ENCODE peak calls at places on chromosomes 16 and 17, in four cellular contexts. One of them, this sample, is unnamed.

GRCh38 chr16:67845291-67846062 is 1.3 kb upstream of the NUTF2 start:
- DNase-seq in IMR-90: no peak
- DNase-seq in CD4-positive, alpha-beta T cell: no peak
- DNase-seq in GM13976: no peak
- DNase-seq in this sample: peak

GRCh38 chr17:38322156-38322779 is 21.5 kb downstream of the GPR179 start:
- DNase-seq in IMR-90: peak
- DNase-seq in CD4-positive, alpha-beta T cell: peak
- DNase-seq in GM13976: peak
- DNase-seq in this sample: peak

GRCh38 chr16:13919330-13919682 is 648 bp upstream of the ERCC4 start:
- DNase-seq in IMR-90: peak
- DNase-seq in CD4-positive, alpha-beta T cell: no peak
- DNase-seq in GM13976: peak
- DNase-seq in this sample: peak

GRCh38 chr16:89586853-89587252 is 11.3 kb downstream of the CPNE7 start:
- DNase-seq in IMR-90: no peak
- DNase-seq in CD4-positive, alpha-beta T cell: no peak
- DNase-seq in GM13976: no peak
- DNase-seq in this sample: peak

GRCh38 chr16:89721644-89722391 is 481 bp downstream of the ZNF276 start:
- DNase-seq in IMR-90: peak
- DNase-seq in CD4-positive, alpha-beta T cell: peak
- DNase-seq in GM13976: peak
- DNase-seq in this sample: peak

GRCh38 chr17:28472871-28473497 is 460 bp upstream of the SLC13A2 start:
- DNase-seq in IMR-90: no peak
- DNase-seq in CD4-positive, alpha-beta T cell: no peak
- DNase-seq in GM13976: no peak
- DNase-seq in this sample: no peak

GRCh38 chr16:12291989-12292759 is 315.6 kb downstream of the SNX29 start:
- DNase-seq in IMR-90: no peak
- DNase-seq in CD4-positive, alpha-beta T cell: no peak
- DNase-seq in GM13976: no peak
- DNase-seq in this sample: no peak

GRCh38 chr17:79365361-79365760 is 245.5 kb downstream of the RBFOX3 start:
- DNase-seq in IMR-90: no peak
- DNase-seq in CD4-positive, alpha-beta T cell: no peak
- DNase-seq in GM13976: no peak
- DNase-seq in this sample: no peak

GRCh38 chr17:7922499-7923289 is 6.6 kb upstream of the RNF227 start:
- DNase-seq in IMR-90: peak
- DNase-seq in CD4-positive, alpha-beta T cell: peak
- DNase-seq in GM13976: peak
- DNase-seq in this sample: peak

GRCh38 chr16:70437582-70438324 is 1.1 kb downstream of the ST3GAL2 start:
- DNase-seq in IMR-90: peak
- DNase-seq in CD4-positive, alpha-beta T cell: no peak
- DNase-seq in GM13976: peak
- DNase-seq in this sample: peak

GRCh38 chr17:19533718-19534561 is at the start of gene SLC47A1:
- DNase-seq in IMR-90: no peak
- DNase-seq in CD4-positive, alpha-beta T cell: no peak
- DNase-seq in GM13976: peak
- DNase-seq in this sample: peak

GRCh38 chr17:5881849-5882248 is 188.3 kb upstream of the WSCD1 start:
- DNase-seq in IMR-90: no peak
- DNase-seq in CD4-positive, alpha-beta T cell: no peak
- DNase-seq in GM13976: no peak
- DNase-seq in this sample: no peak

GRCh38 chr16:85750021-85750826 is 672 bp downstream of the C16orf74 start:
- DNase-seq in IMR-90: peak
- DNase-seq in CD4-positive, alpha-beta T cell: no peak
- DNase-seq in GM13976: peak
- DNase-seq in this sample: peak

GRCh38 chr16:57245472-57246113 is 534 bp downstream of the ARL2BP start:
- DNase-seq in IMR-90: no peak
- DNase-seq in CD4-positive, alpha-beta T cell: no peak
- DNase-seq in GM13976: peak
- DNase-seq in this sample: peak

GRCh38 chr16:85174871-85175723 is 62.8 kb upstream of the CIBAR2 start:
- DNase-seq in IMR-90: peak
- DNase-seq in CD4-positive, alpha-beta T cell: no peak
- DNase-seq in GM13976: no peak
- DNase-seq in this sample: no peak

GRCh38 chr16:27365142-27366089 is 36.6 kb upstream of the IL21R start:
- DNase-seq in IMR-90: peak
- DNase-seq in CD4-positive, alpha-beta T cell: no peak
- DNase-seq in GM13976: no peak
- DNase-seq in this sample: peak

GRCh38 chr17:52678211-52678610 is 519.7 kb upstream of the CA10 start:
- DNase-seq in IMR-90: no peak
- DNase-seq in CD4-positive, alpha-beta T cell: no peak
- DNase-seq in GM13976: no peak
- DNase-seq in this sample: no peak

GRCh38 chr17:63086483-63087185 is 120.6 kb downstream of the TANC2 start:
- DNase-seq in IMR-90: no peak
- DNase-seq in CD4-positive, alpha-beta T cell: no peak
- DNase-seq in GM13976: no peak
- DNase-seq in this sample: no peak

GRCh38 chr17:13372432-13372831 is 229.3 kb downstream of the HS3ST3A1 start:
- DNase-seq in IMR-90: no peak
- DNase-seq in CD4-positive, alpha-beta T cell: no peak
- DNase-seq in GM13976: no peak
- DNase-seq in this sample: no peak

GRCh38 chr17:37118738-37119137 is 170.0 kb downstream of the AATF start:
- DNase-seq in IMR-90: no peak
- DNase-seq in CD4-positive, alpha-beta T cell: no peak
- DNase-seq in GM13976: no peak
- DNase-seq in this sample: no peak

GRCh38 chr17:1147664-1148063 is 32.1 kb downstream of the ABR start:
- DNase-seq in IMR-90: peak
- DNase-seq in CD4-positive, alpha-beta T cell: no peak
- DNase-seq in GM13976: no peak
- DNase-seq in this sample: no peak

GRCh38 chr17:31608659-31609254 is 217.3 kb downstream of the RAB11FIP4 start:
- DNase-seq in IMR-90: peak
- DNase-seq in CD4-positive, alpha-beta T cell: no peak
- DNase-seq in GM13976: no peak
- DNase-seq in this sample: no peak

GRCh38 chr16:67539691-67540635 is 11.3 kb downstream of the RIPOR1 start:
- DNase-seq in IMR-90: no peak
- DNase-seq in CD4-positive, alpha-beta T cell: no peak
- DNase-seq in GM13976: no peak
- DNase-seq in this sample: peak

GRCh38 chr16:84500531-84500930 is 3.9 kb downstream of the MEAK7 start:
- DNase-seq in IMR-90: no peak
- DNase-seq in CD4-positive, alpha-beta T cell: no peak
- DNase-seq in GM13976: no peak
- DNase-seq in this sample: no peak

GRCh38 chr17:31272803-31273202 is 24.2 kb downstream of the OMG start:
- DNase-seq in IMR-90: no peak
- DNase-seq in CD4-positive, alpha-beta T cell: no peak
- DNase-seq in GM13976: no peak
- DNase-seq in this sample: no peak

GRCh38 chr16:3188925-3189825 is 1.2 kb downstream of the OR1F1 start:
- DNase-seq in IMR-90: peak
- DNase-seq in CD4-positive, alpha-beta T cell: no peak
- DNase-seq in GM13976: peak
- DNase-seq in this sample: peak

GRCh38 chr16:86298166-86299131 is 211.9 kb upstream of the FOXF1 start:
- DNase-seq in IMR-90: peak
- DNase-seq in CD4-positive, alpha-beta T cell: no peak
- DNase-seq in GM13976: no peak
- DNase-seq in this sample: no peak

GRCh38 chr16:7775072-7775488 is 442.4 kb downstream of the RBFOX1 start:
- DNase-seq in IMR-90: no peak
- DNase-seq in CD4-positive, alpha-beta T cell: no peak
- DNase-seq in GM13976: no peak
- DNase-seq in this sample: no peak

GRCh38 chr17:17264430-17264829 is 16.6 kb downstream of the COPS3 start:
- DNase-seq in IMR-90: no peak
- DNase-seq in CD4-positive, alpha-beta T cell: no peak
- DNase-seq in GM13976: no peak
- DNase-seq in this sample: no peak

GRCh38 chr17:17275991-17276390 is 5.1 kb downstream of the COPS3 start:
- DNase-seq in IMR-90: no peak
- DNase-seq in CD4-positive, alpha-beta T cell: no peak
- DNase-seq in GM13976: no peak
- DNase-seq in this sample: no peak

DNA sequence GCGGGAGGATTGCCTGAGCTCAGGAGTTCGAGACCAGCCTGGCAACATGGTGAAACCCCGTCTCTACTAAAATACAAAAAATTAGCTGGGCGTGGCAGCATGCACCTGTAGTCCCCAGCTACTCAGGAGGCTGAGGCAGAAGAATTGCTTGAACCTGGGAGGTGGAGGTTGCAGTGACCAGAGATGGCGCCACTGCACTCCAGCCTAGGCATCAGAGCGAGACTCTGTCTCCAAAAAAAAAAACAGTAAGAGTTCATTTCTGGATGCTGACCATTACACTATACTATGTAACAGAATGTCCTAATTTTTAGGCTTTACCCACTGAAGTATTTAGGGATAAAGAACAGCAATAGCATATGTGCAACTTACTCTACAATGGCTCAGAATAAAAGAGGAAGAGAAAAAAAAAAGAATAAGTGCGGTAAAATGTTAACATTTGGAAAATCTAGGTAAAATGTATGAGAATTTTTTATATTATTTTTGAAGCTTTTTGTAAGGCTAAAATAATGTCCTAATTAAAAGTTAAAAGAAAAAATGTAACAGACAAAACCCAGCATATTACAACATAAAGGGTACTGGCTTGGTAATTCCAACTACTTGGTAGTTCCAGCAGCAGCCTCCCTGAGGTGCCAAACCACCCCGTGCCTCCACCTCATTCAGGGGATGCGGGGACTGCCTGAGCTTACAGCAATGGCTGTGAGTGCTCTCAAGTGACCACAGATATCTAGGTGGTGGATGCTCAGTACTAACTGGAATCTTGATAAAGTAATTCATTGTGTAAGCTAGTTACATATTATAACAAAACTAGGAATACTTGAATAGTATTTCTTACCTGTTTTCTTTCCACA is 10.9 kb downstream of the COPS3 start:
- DNase-seq in IMR-90: no peak
- DNase-seq in CD4-positive, alpha-beta T cell: no peak
- DNase-seq in GM13976: no peak
- DNase-seq in this sample: peak
- TF ChIP-seq CTCF in IMR-90: no peak
- TF ChIP-seq CTCF in CD4-positive, alpha-beta T cell: no peak
- TF ChIP-seq CTCF in GM13976: peak
- TF ChIP-seq CTCF in this sample: peak

GRCh38 chr17:45812102-45812501 is 28.0 kb downstream of the CRHR1 start:
- DNase-seq in IMR-90: no peak
- DNase-seq in CD4-positive, alpha-beta T cell: no peak
- DNase-seq in GM13976: no peak
- DNase-seq in this sample: no peak
- TF ChIP-seq CTCF in IMR-90: no peak
- TF ChIP-seq CTCF in CD4-positive, alpha-beta T cell: no peak
- TF ChIP-seq CTCF in GM13976: no peak
- TF ChIP-seq CTCF in this sample: no peak

GRCh38 chr17:68431661-68432071 is 25.6 kb downstream of the WIPI1 start:
- DNase-seq in IMR-90: peak
- DNase-seq in CD4-positive, alpha-beta T cell: peak
- DNase-seq in GM13976: peak
- DNase-seq in this sample: peak
- TF ChIP-seq CTCF in IMR-90: peak
- TF ChIP-seq CTCF in CD4-positive, alpha-beta T cell: peak
- TF ChIP-seq CTCF in GM13976: peak
- TF ChIP-seq CTCF in this sample: peak

GRCh38 chr17:2282297-2282873 is 21.2 kb downstream of the SMG6 start:
- DNase-seq in IMR-90: peak
- DNase-seq in CD4-positive, alpha-beta T cell: no peak
- DNase-seq in GM13976: peak
- DNase-seq in this sample: no peak
- TF ChIP-seq CTCF in IMR-90: peak
- TF ChIP-seq CTCF in CD4-positive, alpha-beta T cell: peak
- TF ChIP-seq CTCF in GM13976: peak
- TF ChIP-seq CTCF in this sample: peak

GRCh38 chr17:17931159-17931558 is 41.0 kb downstream of the TOM1L2 start:
- DNase-seq in IMR-90: no peak
- DNase-seq in CD4-positive, alpha-beta T cell: no peak
- DNase-seq in GM13976: no peak
- DNase-seq in this sample: no peak

GRCh38 chr17:17929655-17930380 is 42.4 kb downstream of the TOM1L2 start:
- DNase-seq in IMR-90: peak
- DNase-seq in CD4-positive, alpha-beta T cell: no peak
- DNase-seq in GM13976: no peak
- DNase-seq in this sample: no peak

GRCh38 chr17:17933775-17934174 is 38.4 kb downstream of the TOM1L2 start:
- DNase-seq in IMR-90: peak
- DNase-seq in CD4-positive, alpha-beta T cell: no peak
- DNase-seq in GM13976: no peak
- DNase-seq in this sample: no peak

GRCh38 chr17:17928422-17929386 is 43.5 kb downstream of the TOM1L2 start:
- DNase-seq in IMR-90: no peak
- DNase-seq in CD4-positive, alpha-beta T cell: no peak
- DNase-seq in GM13976: no peak
- DNase-seq in this sample: no peak

DNA sequence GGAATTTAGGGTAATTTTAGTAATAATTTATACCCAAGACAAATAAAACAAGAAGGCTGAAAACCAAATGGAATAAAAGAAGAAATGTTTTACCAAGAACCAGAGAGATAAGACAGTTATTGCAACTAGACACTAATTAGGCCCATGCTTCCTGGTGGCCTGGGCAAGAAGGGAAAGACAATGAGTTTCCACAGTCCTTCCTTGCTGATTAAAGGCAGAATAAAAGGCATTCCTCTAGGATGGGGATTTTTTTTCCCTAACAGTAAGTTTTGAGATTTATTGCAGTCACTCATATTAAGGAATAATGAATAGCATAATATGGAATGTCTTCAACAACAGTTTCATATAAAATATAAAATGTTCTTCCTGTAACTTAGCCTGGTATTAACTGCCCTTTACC is 41.5 kb downstream of the TOM1L2 start:
- DNase-seq in IMR-90: no peak
- DNase-seq in CD4-positive, alpha-beta T cell: no peak
- DNase-seq in GM13976: no peak
- DNase-seq in this sample: no peak
- TF ChIP-seq CTCF in IMR-90: no peak
- TF ChIP-seq CTCF in CD4-positive, alpha-beta T cell: no peak
- TF ChIP-seq CTCF in GM13976: no peak
- TF ChIP-seq CTCF in this sample: no peak

GRCh38 chr17:9162275-9162985 is 141.1 kb downstream of the NTN1 start:
- DNase-seq in IMR-90: no peak
- DNase-seq in CD4-positive, alpha-beta T cell: no peak
- DNase-seq in GM13976: no peak
- DNase-seq in this sample: no peak
- TF ChIP-seq CTCF in IMR-90: no peak
- TF ChIP-seq CTCF in CD4-positive, alpha-beta T cell: no peak
- TF ChIP-seq CTCF in GM13976: no peak
- TF ChIP-seq CTCF in this sample: peak

This sample was measured in activated CD8-positive, alpha-beta T cell treated with anti-CD3 and anti-CD28 coated beads for 36 hours.